ENCODE peak calls at places on chromosomes 12 and 14, in seven cellular contexts. One of them, this sample, is unnamed.

GRCh38 chr12:26870491-26871419 is 37.8 kb upstream of the ITPR2 start:
- DNase-seq in kidney epithelial cell: peak
- DNase-seq in lower leg skin: no peak
- DNase-seq in nephron progenitor cell: no peak
- DNase-seq in GM10248: no peak
- DNase-seq in astrocyte of the cerebellum: no peak
- DNase-seq in upper lobe of right lung: peak
- DNase-seq in this sample: no peak

GRCh38 chr12:113479578-113480335 is 8.1 kb upstream of the LHX5 start:
- DNase-seq in kidney epithelial cell: peak
- DNase-seq in lower leg skin: no peak
- DNase-seq in nephron progenitor cell: peak
- DNase-seq in GM10248: peak
- DNase-seq in astrocyte of the cerebellum: peak
- DNase-seq in upper lobe of right lung: peak
- DNase-seq in this sample: peak

GRCh38 chr12:111715242-111715641 is 29.4 kb downstream of the ACAD10 start:
- DNase-seq in kidney epithelial cell: no peak
- DNase-seq in lower leg skin: no peak
- DNase-seq in nephron progenitor cell: no peak
- DNase-seq in GM10248: no peak
- DNase-seq in astrocyte of the cerebellum: no peak
- DNase-seq in upper lobe of right lung: no peak
- DNase-seq in this sample: no peak

GRCh38 chr12:989751-990278 is 1.2 kb upstream of the ERC1 start:
- DNase-seq in kidney epithelial cell: no peak
- DNase-seq in lower leg skin: no peak
- DNase-seq in nephron progenitor cell: peak
- DNase-seq in GM10248: no peak
- DNase-seq in astrocyte of the cerebellum: peak
- DNase-seq in upper lobe of right lung: no peak
- DNase-seq in this sample: no peak

GRCh38 chr12:56988207-56988739 is 18.1 kb downstream of the ZBTB39 start:
- DNase-seq in kidney epithelial cell: no peak
- DNase-seq in lower leg skin: no peak
- DNase-seq in nephron progenitor cell: no peak
- DNase-seq in GM10248: no peak
- DNase-seq in astrocyte of the cerebellum: no peak
- DNase-seq in upper lobe of right lung: no peak
- DNase-seq in this sample: no peak

GRCh38 chr12:76374395-76375020 is 26.3 kb upstream of the BBS10 start:
- DNase-seq in kidney epithelial cell: peak
- DNase-seq in lower leg skin: no peak
- DNase-seq in nephron progenitor cell: no peak
- DNase-seq in GM10248: no peak
- DNase-seq in astrocyte of the cerebellum: no peak
- DNase-seq in upper lobe of right lung: no peak
- DNase-seq in this sample: no peak

GRCh38 chr12:18690653-18691052 is 47.2 kb downstream of the PLCZ1 start:
- DNase-seq in kidney epithelial cell: peak
- DNase-seq in lower leg skin: no peak
- DNase-seq in nephron progenitor cell: no peak
- DNase-seq in GM10248: no peak
- DNase-seq in astrocyte of the cerebellum: no peak
- DNase-seq in upper lobe of right lung: no peak
- DNase-seq in this sample: no peak

GRCh38 chr14:22920697-22921096 is 1.7 kb upstream of the RBM23 start:
- DNase-seq in kidney epithelial cell: no peak
- DNase-seq in lower leg skin: no peak
- DNase-seq in nephron progenitor cell: no peak
- DNase-seq in GM10248: no peak
- DNase-seq in astrocyte of the cerebellum: no peak
- DNase-seq in upper lobe of right lung: no peak
- DNase-seq in this sample: no peak

GRCh38 chr14:25463475-25463874 is 413.5 kb upstream of the STXBP6 start:
- DNase-seq in kidney epithelial cell: no peak
- DNase-seq in lower leg skin: no peak
- DNase-seq in nephron progenitor cell: no peak
- DNase-seq in GM10248: no peak
- DNase-seq in astrocyte of the cerebellum: no peak
- DNase-seq in upper lobe of right lung: no peak
- DNase-seq in this sample: no peak

GRCh38 chr12:83807906-83808305 is 1104.7 kb downstream of the SLC6A15 start:
- DNase-seq in kidney epithelial cell: no peak
- DNase-seq in lower leg skin: no peak
- DNase-seq in nephron progenitor cell: no peak
- DNase-seq in GM10248: no peak
- DNase-seq in astrocyte of the cerebellum: no peak
- DNase-seq in upper lobe of right lung: no peak
- DNase-seq in this sample: no peak

GRCh38 chr12:83802011-83802410 is 1110.6 kb downstream of the SLC6A15 start:
- DNase-seq in kidney epithelial cell: no peak
- DNase-seq in lower leg skin: no peak
- DNase-seq in nephron progenitor cell: no peak
- DNase-seq in GM10248: no peak
- DNase-seq in astrocyte of the cerebellum: no peak
- DNase-seq in upper lobe of right lung: no peak
- DNase-seq in this sample: no peak

GRCh38 chr12:83808591-83808990 is 1104.0 kb downstream of the SLC6A15 start:
- DNase-seq in kidney epithelial cell: no peak
- DNase-seq in lower leg skin: no peak
- DNase-seq in nephron progenitor cell: no peak
- DNase-seq in GM10248: no peak
- DNase-seq in astrocyte of the cerebellum: no peak
- DNase-seq in upper lobe of right lung: no peak
- DNase-seq in this sample: no peak

GRCh38 chr12:83805137-83805818 is 1107.3 kb downstream of the SLC6A15 start:
- DNase-seq in kidney epithelial cell: no peak
- DNase-seq in lower leg skin: no peak
- DNase-seq in nephron progenitor cell: no peak
- DNase-seq in GM10248: no peak
- DNase-seq in astrocyte of the cerebellum: no peak
- DNase-seq in upper lobe of right lung: no peak
- DNase-seq in this sample: no peak

DNA sequence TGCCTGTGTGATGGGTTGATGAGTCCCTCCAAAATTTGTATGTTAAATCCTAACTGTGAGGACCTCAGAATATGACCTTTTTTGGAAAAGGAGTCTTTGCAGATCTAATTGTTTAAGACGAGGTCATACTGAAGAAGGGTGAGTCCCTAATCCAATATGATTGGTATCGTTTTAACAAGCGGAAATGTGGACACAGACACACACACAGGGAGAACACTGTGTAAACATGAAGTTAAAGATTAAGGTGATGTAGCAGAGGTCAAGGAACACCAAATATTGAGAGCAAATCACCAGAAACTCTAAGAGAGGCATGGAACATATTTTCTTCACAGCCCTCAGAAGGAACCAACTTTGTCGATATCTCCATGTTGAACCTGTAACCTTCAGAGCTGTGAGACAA is 1106.7 kb downstream of the SLC6A15 start:
- DNase-seq in kidney epithelial cell: no peak
- DNase-seq in lower leg skin: no peak
- DNase-seq in nephron progenitor cell: no peak
- DNase-seq in GM10248: no peak
- DNase-seq in astrocyte of the cerebellum: no peak
- DNase-seq in upper lobe of right lung: no peak
- DNase-seq in this sample: no peak
- TF ChIP-seq CTCF in kidney epithelial cell: no peak
- TF ChIP-seq CTCF in lower leg skin: no peak
- TF ChIP-seq CTCF in nephron progenitor cell: no peak
- TF ChIP-seq CTCF in GM10248: no peak
- TF ChIP-seq CTCF in astrocyte of the cerebellum: no peak
- TF ChIP-seq CTCF in upper lobe of right lung: no peak
- TF ChIP-seq CTCF in this sample: no peak

DNA sequence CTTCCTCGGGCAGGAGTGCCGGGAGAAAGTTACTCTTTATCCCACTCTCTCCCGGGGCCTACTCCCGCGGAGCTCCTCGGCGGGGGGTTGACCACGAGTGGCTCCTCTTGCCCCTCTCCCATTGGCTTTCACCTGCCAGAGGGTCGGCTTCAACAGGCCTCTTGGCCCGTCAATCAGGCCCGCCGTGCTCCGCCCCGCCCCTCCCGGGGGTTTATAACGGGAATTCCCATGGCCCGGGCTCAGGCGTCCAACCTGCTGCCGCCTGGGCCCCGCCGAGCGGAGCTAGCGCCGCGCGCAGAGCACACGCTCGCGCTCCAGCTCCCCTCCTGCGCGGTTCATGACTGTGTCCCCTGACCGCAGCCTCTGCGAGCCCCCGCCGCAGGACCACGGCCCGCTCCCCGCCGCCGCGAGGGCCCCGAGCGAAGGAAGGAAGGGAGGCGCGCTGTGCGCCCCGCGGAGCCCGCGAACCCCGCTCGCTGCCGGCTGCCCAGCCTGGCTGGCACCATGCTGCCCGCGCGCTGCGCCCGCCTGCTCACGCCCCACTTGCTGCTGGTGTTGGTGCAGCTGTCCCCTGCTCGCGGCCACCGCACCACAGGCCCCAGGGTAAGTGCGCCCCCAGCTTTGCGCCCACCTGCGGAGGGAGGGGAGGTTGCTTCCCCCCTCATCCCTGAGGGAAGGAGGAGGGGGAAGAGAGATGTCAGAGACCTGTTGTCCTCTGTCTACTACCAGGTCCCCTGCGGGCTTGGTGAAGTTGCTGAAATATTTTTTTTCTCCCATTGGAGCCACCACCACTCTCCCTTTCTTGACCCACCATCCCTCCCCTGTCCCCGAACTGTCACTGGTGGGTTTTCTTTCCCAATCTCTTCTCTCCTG is at the start of gene SMOC1:
- DNase-seq in kidney epithelial cell: no peak
- DNase-seq in lower leg skin: no peak
- DNase-seq in nephron progenitor cell: peak
- DNase-seq in GM10248: peak
- DNase-seq in astrocyte of the cerebellum: peak
- DNase-seq in upper lobe of right lung: no peak
- DNase-seq in this sample: peak
- TF ChIP-seq CTCF in kidney epithelial cell: no peak
- TF ChIP-seq CTCF in lower leg skin: no peak
- TF ChIP-seq CTCF in nephron progenitor cell: no peak
- TF ChIP-seq CTCF in GM10248: no peak
- TF ChIP-seq CTCF in astrocyte of the cerebellum: no peak
- TF ChIP-seq CTCF in upper lobe of right lung: no peak
- TF ChIP-seq CTCF in this sample: no peak

DNA sequence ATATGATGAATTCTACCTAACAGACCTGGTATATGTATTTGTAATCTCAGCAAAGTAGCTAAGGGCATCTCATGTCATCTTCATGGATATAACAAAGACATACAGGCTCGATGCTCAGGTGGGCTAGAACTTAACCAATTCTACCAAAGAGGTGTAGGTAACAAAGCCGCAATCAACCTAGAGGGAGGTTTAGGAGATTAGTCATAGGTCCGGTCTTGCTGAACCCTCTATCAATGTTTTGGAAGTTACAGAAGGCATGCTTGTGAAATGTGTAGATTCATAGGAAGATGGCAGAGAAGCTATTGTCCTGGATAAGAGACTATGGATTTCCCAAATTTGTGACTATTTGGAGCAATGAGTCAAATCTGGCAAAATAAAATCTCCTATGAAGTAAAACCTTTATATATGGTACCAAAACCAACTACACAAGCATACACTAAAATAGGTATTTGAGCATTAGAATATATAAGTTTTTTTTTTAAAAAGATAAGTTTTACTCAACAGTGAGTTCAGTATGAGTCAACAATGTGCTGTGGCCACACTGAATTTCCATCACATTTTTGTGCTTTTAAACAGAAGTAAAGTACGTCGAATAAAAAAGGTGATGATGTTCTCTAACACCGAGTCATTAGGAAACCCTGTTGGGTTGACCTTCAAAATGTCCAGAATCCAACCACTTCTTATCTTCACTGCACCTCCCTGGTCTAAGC is 42.7 kb upstream of the SYCP3 start:
- DNase-seq in kidney epithelial cell: no peak
- DNase-seq in lower leg skin: no peak
- DNase-seq in nephron progenitor cell: no peak
- DNase-seq in GM10248: no peak
- DNase-seq in astrocyte of the cerebellum: no peak
- DNase-seq in upper lobe of right lung: no peak
- DNase-seq in this sample: peak
- TF ChIP-seq CTCF in kidney epithelial cell: no peak
- TF ChIP-seq CTCF in lower leg skin: no peak
- TF ChIP-seq CTCF in nephron progenitor cell: no peak
- TF ChIP-seq CTCF in GM10248: no peak
- TF ChIP-seq CTCF in astrocyte of the cerebellum: no peak
- TF ChIP-seq CTCF in upper lobe of right lung: no peak
- TF ChIP-seq CTCF in this sample: no peak

GRCh38 chr12:122063691-122064033 is 14.9 kb upstream of the MLXIP start:
- DNase-seq in kidney epithelial cell: no peak
- DNase-seq in lower leg skin: no peak
- DNase-seq in nephron progenitor cell: no peak
- DNase-seq in GM10248: no peak
- DNase-seq in astrocyte of the cerebellum: no peak
- DNase-seq in upper lobe of right lung: no peak
- DNase-seq in this sample: no peak

GRCh38 chr12:122064780-122065588 is 13.6 kb upstream of the MLXIP start:
- DNase-seq in kidney epithelial cell: peak
- DNase-seq in lower leg skin: no peak
- DNase-seq in nephron progenitor cell: peak
- DNase-seq in GM10248: no peak
- DNase-seq in astrocyte of the cerebellum: no peak
- DNase-seq in upper lobe of right lung: no peak
- DNase-seq in this sample: no peak

GRCh38 chr12:122062832-122063690 is 15.5 kb upstream of the MLXIP start:
- DNase-seq in kidney epithelial cell: no peak
- DNase-seq in lower leg skin: peak
- DNase-seq in nephron progenitor cell: peak
- DNase-seq in GM10248: no peak
- DNase-seq in astrocyte of the cerebellum: no peak
- DNase-seq in upper lobe of right lung: no peak
- DNase-seq in this sample: no peak

GRCh38 chr12:122061253-122061652 is 17.3 kb upstream of the MLXIP start:
- DNase-seq in kidney epithelial cell: no peak
- DNase-seq in lower leg skin: no peak
- DNase-seq in nephron progenitor cell: no peak
- DNase-seq in GM10248: no peak
- DNase-seq in astrocyte of the cerebellum: no peak
- DNase-seq in upper lobe of right lung: no peak
- DNase-seq in this sample: no peak

DNA sequence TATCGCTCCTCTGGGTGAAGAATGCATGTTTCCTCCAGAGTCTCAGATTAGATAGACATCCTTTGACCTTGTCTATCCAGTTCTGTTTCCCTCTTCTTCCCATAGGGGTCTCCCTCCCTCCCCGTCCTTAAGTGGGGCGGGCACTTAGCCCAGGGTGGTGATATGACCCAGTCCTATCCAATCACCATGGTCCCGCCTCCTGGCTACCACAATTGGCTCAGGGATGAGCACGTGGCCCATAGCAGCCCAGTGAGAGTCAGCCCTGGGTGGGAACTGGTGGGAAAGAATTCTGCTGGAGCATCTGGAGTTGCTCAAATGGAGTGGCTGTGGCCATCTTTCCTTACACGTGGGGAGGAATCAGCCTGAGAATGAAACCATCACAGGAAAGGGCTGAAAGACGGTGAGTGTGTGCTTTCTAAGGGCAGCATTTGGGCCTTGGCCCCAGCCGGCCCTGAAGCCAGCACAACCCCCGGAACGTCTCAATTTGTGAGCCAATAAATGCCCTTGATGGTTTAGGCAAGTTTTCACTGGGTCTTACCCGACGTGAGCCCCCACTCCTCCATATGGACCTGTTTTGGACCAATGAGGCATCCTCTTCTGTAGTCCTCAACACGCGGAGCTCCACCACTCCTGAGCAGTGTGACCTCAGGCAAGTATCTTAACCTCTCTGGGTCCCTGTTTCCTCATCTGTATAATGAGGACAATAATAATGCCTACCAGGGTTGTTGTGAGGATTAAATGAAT is 14.3 kb upstream of the MLXIP start:
- DNase-seq in kidney epithelial cell: peak
- DNase-seq in lower leg skin: peak
- DNase-seq in nephron progenitor cell: peak
- DNase-seq in GM10248: peak
- DNase-seq in astrocyte of the cerebellum: peak
- DNase-seq in upper lobe of right lung: peak
- DNase-seq in this sample: peak
- TF ChIP-seq CTCF in kidney epithelial cell: peak
- TF ChIP-seq CTCF in lower leg skin: no peak
- TF ChIP-seq CTCF in nephron progenitor cell: peak
- TF ChIP-seq CTCF in GM10248: peak
- TF ChIP-seq CTCF in astrocyte of the cerebellum: peak
- TF ChIP-seq CTCF in upper lobe of right lung: peak
- TF ChIP-seq CTCF in this sample: no peak